ENCODE peak calls at places on chromosomes 3 and 15, in five cellular contexts. X, Z, V, K and N are unnamed samples.

GRCh38 chr15:57734860-57735259 is 28.3 kb downstream of the POLR2M start:
- DNase-seq in K (no peak), V (no peak), Z (no peak), X (no peak), N (no peak)

GRCh38 chr15:34206016-34206415 is 3.9 kb downstream of the KATNBL1 start:
- DNase-seq in K (no peak), Z (no peak), X (no peak), V (peak; percentile 19), N (no peak)

GRCh38 chr3:52787672-52788625 is 6.6 kb upstream of the ITIH3 start:
- DNase-seq in X (peak; percentile 21), Z (no peak), V (no peak), K (no peak), N (no peak)

GRCh38 chr3:12707425-12707824 is 43.5 kb upstream of the RAF1 start:
- DNase-seq in Z (no peak), K (no peak), X (no peak), V (no peak), N (no peak)

GRCh38 chr15:58065445-58066041 is at the start of gene ALDH1A2:
- DNase-seq in V (no peak), X (peak; percentile 29), K (no peak), Z (peak; percentile 50), N (peak; percentile 25)

GRCh38 chr3:176193032-176193698 is 1004.1 kb downstream of the TBL1XR1 start:
- DNase-seq in Z (no peak), K (no peak), V (no peak), X (no peak), N (no peak)

GRCh38 chr3:12708584-12709192 is 44.8 kb upstream of the RAF1 start:
- DNase-seq in Z (no peak), X (no peak), V (no peak), K (no peak), N (no peak)

GRCh38 chr3:147408180-147409105 is 722 bp upstream of the ZIC1 start:
- DNase-seq in Z (peak; percentile 65), K (no peak), X (no peak), V (no peak), N (no peak)

GRCh38 chr3:52851348-52851747 is 16.5 kb upstream of the MUSTN1 start:
- DNase-seq in V (no peak), X (peak; percentile 59), K (peak; percentile 68), Z (peak; percentile 64), N (peak; percentile 37)

GRCh38 chr3:106678657-106679390 is 698.4 kb upstream of the CCDC54 start:
- DNase-seq in V (no peak), K (no peak), X (no peak), Z (no peak), N (no peak)

GRCh38 chr3:42501321-42501680 is 1.1 kb upstream of the VIPR1 start:
- DNase-seq in V (no peak), Z (peak; percentile 57), X (peak; percentile 47), K (no peak), N (peak; percentile 26)

GRCh38 chr3:43287514-43287913 is 1.2 kb downstream of the SNRK start:
- DNase-seq in V (no peak), K (no peak), Z (no peak), X (no peak), N (no peak)

GRCh38 chr15:89088605-89089315 is 504 bp downstream of the ABHD2 start:
- DNase-seq in K (no peak), Z (no peak), V (no peak), X (peak; percentile 65), N (peak; percentile 11)

GRCh38 chr15:94709319-94709718 is 478.0 kb downstream of the MCTP2 start:
- DNase-seq in V (no peak), X (no peak), Z (no peak), K (no peak), N (no peak)

GRCh38 chr15:84982301-84982920 is 755 bp downstream of the PDE8A start:
- DNase-seq in V (no peak), X (peak; percentile 24), K (peak; percentile 38), Z (no peak), N (peak; percentile 80)

GRCh38 chr3:87298111-87298718 is 21.8 kb upstream of the POU1F1 start:
- DNase-seq in Z (no peak), X (no peak), K (peak; percentile 16), V (no peak), N (no peak)

GRCh38 chr3:13150624-13151023 is 77.4 kb upstream of the IQSEC1 start:
- DNase-seq in V (no peak), K (no peak), Z (peak; percentile 1), X (no peak), N (no peak)

GRCh38 chr15:89494941-89495637 is 1.3 kb downstream of the RHCG start:
- DNase-seq in Z (peak; percentile 66), V (no peak), K (peak; percentile 61), X (peak; percentile 53), N (peak; percentile 57)

GRCh38 chr3:191768421-191768820 is 307.5 kb downstream of the PYDC2 start:
- DNase-seq in K (no peak), X (no peak), Z (peak; percentile 38), V (no peak), N (no peak)

GRCh38 chr3:43256714-43257461 is 29.5 kb upstream of the SNRK start:
- DNase-seq in V (no peak), X (no peak), Z (no peak), K (no peak), N (no peak)

GRCh38 chr15:47888721-47889120 is 171.4 kb downstream of the SEMA6D start:
- DNase-seq in Z (no peak), V (no peak), X (no peak), K (no peak), N (no peak)

GRCh38 chr3:8579101-8579500 is 65.5 kb downstream of the SSUH2 start:
- DNase-seq in Z (no peak), X (no peak), V (no peak), K (peak; percentile 42), N (no peak)

GRCh38 chr15:85858586-85859375 is 64.1 kb upstream of the KLHL25 start:
- DNase-seq in X (peak; percentile 85), V (no peak), K (peak; percentile 75), Z (peak; percentile 85), N (peak; percentile 83)

GRCh38 chr3:78994174-78995027 is 773.4 kb downstream of the ROBO1 start:
- DNase-seq in X (no peak), Z (no peak), K (no peak), V (no peak), N (no peak)

GRCh38 chr3:160403796-160404510 is 4.5 kb downstream of the SMC4 start:
- DNase-seq in X (no peak), V (no peak), K (no peak), Z (no peak), N (no peak)

GRCh38 chr15:34271493-34271892 is 46.7 kb downstream of the EMC4 start:
- DNase-seq in K (no peak), X (no peak), Z (no peak), V (peak; percentile 41), N (no peak)

GRCh38 chr3:57820479-57820878 is 64.4 kb downstream of the SLMAP start:
- DNase-seq in K (no peak), Z (no peak), X (no peak), V (no peak), N (no peak)

GRCh38 chr3:107240183-107241091 is 136.8 kb upstream of the CCDC54 start:
- DNase-seq in X (peak; percentile 81), Z (peak; percentile 61), K (peak; percentile 84), V (no peak), N (peak; percentile 75)

GRCh38 chr3:5002174-5002870 is 23.1 kb downstream of the BHLHE40 start:
- DNase-seq in K (no peak), X (no peak), Z (no peak), V (no peak), N (peak; percentile 87)

GRCh38 chr15:43526261-43526930 is 9.0 kb downstream of the MAP1A start:
- DNase-seq in V (no peak), X (no peak), K (no peak), Z (no peak), N (no peak)

GRCh38 chr15:75758071-75758872 is 45.6 kb upstream of the CSPG4 start:
- DNase-seq in V (no peak), Z (peak; percentile 89), K (peak; percentile 83), X (peak; percentile 84), N (peak; percentile 79)

GRCh38 chr3:143824675-143825074 is 23.6 kb downstream of the SLC9A9 start:
- DNase-seq in V (no peak), K (no peak), X (no peak), Z (no peak), N (no peak)

GRCh38 chr3:127822836-127823589 is 698 bp upstream of the MGLL start:
- DNase-seq in Z (peak; percentile 28), K (peak; percentile 78), V (no peak), X (peak; percentile 44), N (no peak)
- TF ChIP-seq CTCF in Z (no peak), K (peak; percentile 36), V (peak; percentile 33), X (no peak), N (no peak)

GRCh38 chr3:127143172-127143571 is 49.8 kb upstream of the PRR23E start:
- DNase-seq in V (no peak), Z (no peak), X (no peak), K (no peak), N (no peak)

GRCh38 chr3:127140501-127141460 is 52.1 kb upstream of the PRR23E start:
- DNase-seq in V (no peak), Z (no peak), X (no peak), K (no peak), N (no peak)

GRCh38 chr3:127139601-127140500 is 53.1 kb upstream of the PRR23E start:
- DNase-seq in Z (no peak), K (no peak), V (no peak), X (no peak), N (no peak)

GRCh38 chr3:127144631-127145030 is 48.3 kb upstream of the PRR23E start:
- DNase-seq in Z (no peak), V (no peak), X (no peak), K (no peak), N (no peak)

GRCh38 chr3:127141921-127142730 is 50.8 kb upstream of the PRR23E start:
- DNase-seq in X (no peak), K (no peak), Z (no peak), V (no peak), N (no peak)
- TF ChIP-seq CTCF in X (no peak), K (no peak), Z (no peak), V (no peak), N (no peak)

GRCh38 chr15:32871887-32872286 is 154.1 kb downstream of the GREM1 start:
- DNase-seq in X (no peak), K (no peak), V (no peak), Z (no peak), N (no peak)
- TF ChIP-seq CTCF in X (no peak), K (no peak), V (no peak), Z (no peak), N (no peak)

GRCh38 chr3:133494469-133494868 is 79.0 kb upstream of the CDV3 start:
- DNase-seq in V (no peak), Z (peak; percentile 73), K (no peak), X (peak; percentile 39), N (peak; percentile 33)
- TF ChIP-seq CTCF in V (peak; percentile 39), Z (peak; percentile 58), K (peak; percentile 4), X (peak; percentile 63), N (no peak)

GRCh38 chr3:25001041-25001591 is 426.9 kb upstream of the RARB start:
- DNase-seq in X (no peak), Z (no peak), K (no peak), V (no peak), N (no peak)
- TF ChIP-seq CTCF in X (no peak), Z (no peak), K (no peak), V (no peak), N (no peak)

GRCh38 chr15:41806291-41807181 is 21.4 kb upstream of the JMJD7 start:
- DNase-seq in K (no peak), X (no peak), V (no peak), Z (peak; percentile 33), N (no peak)
- TF ChIP-seq CTCF in K (no peak), X (no peak), V (no peak), Z (no peak), N (no peak)